ENCODE peak calls at places on chromosomes 6 and 20, in seven cellular contexts. One of them, this sample, is unnamed.

GRCh38 chr6:70298070-70298469 is 4.8 kb downstream of the COL9A1 start:
- DNase-seq in stimulated activated CD4-positive, alpha-beta T cell treated with anti-CD3 and anti-CD28 coated beads, Interleukin-2, amount 100 ng/mL, for 48 hours: no peak
- DNase-seq in lower leg skin: no peak
- DNase-seq in esophagus muscularis mucosa: no peak
- DNase-seq in T-helper 1 cell: no peak
- DNase-seq in nephron progenitor cell: no peak
- DNase-seq in stimulated activated CD8-positive, alpha-beta memory T cell treated with anti-CD3 and anti-CD28 coated beads, Interleukin-2, amount 100 ng/mL, for 48 hours: no peak
- DNase-seq in this sample: no peak

GRCh38 chr6:121305957-121306607 is 28.2 kb downstream of the TBC1D32 start:
- DNase-seq in stimulated activated CD4-positive, alpha-beta T cell treated with anti-CD3 and anti-CD28 coated beads, Interleukin-2, amount 100 ng/mL, for 48 hours: no peak
- DNase-seq in lower leg skin: no peak
- DNase-seq in esophagus muscularis mucosa: no peak
- DNase-seq in T-helper 1 cell: no peak
- DNase-seq in nephron progenitor cell: peak; percentile 7
- DNase-seq in stimulated activated CD8-positive, alpha-beta memory T cell treated with anti-CD3 and anti-CD28 coated beads, Interleukin-2, amount 100 ng/mL, for 48 hours: no peak
- DNase-seq in this sample: no peak

GRCh38 chr6:36986704-36987047 is 680 bp upstream of the MTCH1 start:
- DNase-seq in stimulated activated CD4-positive, alpha-beta T cell treated with anti-CD3 and anti-CD28 coated beads, Interleukin-2, amount 100 ng/mL, for 48 hours: no peak
- DNase-seq in lower leg skin: no peak
- DNase-seq in esophagus muscularis mucosa: no peak
- DNase-seq in T-helper 1 cell: no peak
- DNase-seq in nephron progenitor cell: no peak
- DNase-seq in stimulated activated CD8-positive, alpha-beta memory T cell treated with anti-CD3 and anti-CD28 coated beads, Interleukin-2, amount 100 ng/mL, for 48 hours: no peak
- DNase-seq in this sample: no peak

GRCh38 chr6:143196525-143197225 is 136.0 kb downstream of the AIG1 start:
- DNase-seq in stimulated activated CD4-positive, alpha-beta T cell treated with anti-CD3 and anti-CD28 coated beads, Interleukin-2, amount 100 ng/mL, for 48 hours: no peak
- DNase-seq in lower leg skin: no peak
- DNase-seq in esophagus muscularis mucosa: no peak
- DNase-seq in T-helper 1 cell: no peak
- DNase-seq in nephron progenitor cell: peak; percentile 11
- DNase-seq in stimulated activated CD8-positive, alpha-beta memory T cell treated with anti-CD3 and anti-CD28 coated beads, Interleukin-2, amount 100 ng/mL, for 48 hours: no peak
- DNase-seq in this sample: no peak

GRCh38 chr6:85126448-85127178 is 323.3 kb upstream of the NT5E start:
- DNase-seq in stimulated activated CD4-positive, alpha-beta T cell treated with anti-CD3 and anti-CD28 coated beads, Interleukin-2, amount 100 ng/mL, for 48 hours: no peak
- DNase-seq in lower leg skin: peak; percentile 90
- DNase-seq in esophagus muscularis mucosa: no peak
- DNase-seq in T-helper 1 cell: no peak
- DNase-seq in nephron progenitor cell: peak; percentile 77
- DNase-seq in stimulated activated CD8-positive, alpha-beta memory T cell treated with anti-CD3 and anti-CD28 coated beads, Interleukin-2, amount 100 ng/mL, for 48 hours: peak; percentile 0
- DNase-seq in this sample: no peak

GRCh38 chr6:98945311-98946005 is 2.3 kb downstream of the FBXL4 start:
- DNase-seq in stimulated activated CD4-positive, alpha-beta T cell treated with anti-CD3 and anti-CD28 coated beads, Interleukin-2, amount 100 ng/mL, for 48 hours: no peak
- DNase-seq in lower leg skin: no peak
- DNase-seq in esophagus muscularis mucosa: no peak
- DNase-seq in T-helper 1 cell: no peak
- DNase-seq in nephron progenitor cell: no peak
- DNase-seq in stimulated activated CD8-positive, alpha-beta memory T cell treated with anti-CD3 and anti-CD28 coated beads, Interleukin-2, amount 100 ng/mL, for 48 hours: no peak
- DNase-seq in this sample: no peak

GRCh38 chr6:8588176-8588575 is 152.8 kb upstream of the SLC35B3 start:
- DNase-seq in stimulated activated CD4-positive, alpha-beta T cell treated with anti-CD3 and anti-CD28 coated beads, Interleukin-2, amount 100 ng/mL, for 48 hours: no peak
- DNase-seq in lower leg skin: no peak
- DNase-seq in esophagus muscularis mucosa: no peak
- DNase-seq in T-helper 1 cell: no peak
- DNase-seq in nephron progenitor cell: no peak
- DNase-seq in stimulated activated CD8-positive, alpha-beta memory T cell treated with anti-CD3 and anti-CD28 coated beads, Interleukin-2, amount 100 ng/mL, for 48 hours: no peak
- DNase-seq in this sample: no peak

GRCh38 chr20:10648651-10649050 is 25.1 kb downstream of the JAG1 start:
- DNase-seq in stimulated activated CD4-positive, alpha-beta T cell treated with anti-CD3 and anti-CD28 coated beads, Interleukin-2, amount 100 ng/mL, for 48 hours: no peak
- DNase-seq in lower leg skin: no peak
- DNase-seq in esophagus muscularis mucosa: no peak
- DNase-seq in T-helper 1 cell: no peak
- DNase-seq in nephron progenitor cell: no peak
- DNase-seq in stimulated activated CD8-positive, alpha-beta memory T cell treated with anti-CD3 and anti-CD28 coated beads, Interleukin-2, amount 100 ng/mL, for 48 hours: no peak
- DNase-seq in this sample: no peak

GRCh38 chr6:129120856-129121255 is 237.9 kb downstream of the LAMA2 start:
- DNase-seq in stimulated activated CD4-positive, alpha-beta T cell treated with anti-CD3 and anti-CD28 coated beads, Interleukin-2, amount 100 ng/mL, for 48 hours: no peak
- DNase-seq in lower leg skin: peak; percentile 85
- DNase-seq in esophagus muscularis mucosa: no peak
- DNase-seq in T-helper 1 cell: no peak
- DNase-seq in nephron progenitor cell: no peak
- DNase-seq in stimulated activated CD8-positive, alpha-beta memory T cell treated with anti-CD3 and anti-CD28 coated beads, Interleukin-2, amount 100 ng/mL, for 48 hours: no peak
- DNase-seq in this sample: no peak

GRCh38 chr20:14696937-14697336 is 359.5 kb upstream of the FLRT3 start:
- DNase-seq in stimulated activated CD4-positive, alpha-beta T cell treated with anti-CD3 and anti-CD28 coated beads, Interleukin-2, amount 100 ng/mL, for 48 hours: no peak
- DNase-seq in lower leg skin: no peak
- DNase-seq in esophagus muscularis mucosa: no peak
- DNase-seq in T-helper 1 cell: no peak
- DNase-seq in nephron progenitor cell: no peak
- DNase-seq in stimulated activated CD8-positive, alpha-beta memory T cell treated with anti-CD3 and anti-CD28 coated beads, Interleukin-2, amount 100 ng/mL, for 48 hours: no peak
- DNase-seq in this sample: no peak

GRCh38 chr6:52416629-52417151 is 3.5 kb upstream of the EFHC1 start:
- DNase-seq in stimulated activated CD4-positive, alpha-beta T cell treated with anti-CD3 and anti-CD28 coated beads, Interleukin-2, amount 100 ng/mL, for 48 hours: peak; percentile 39
- DNase-seq in lower leg skin: no peak
- DNase-seq in esophagus muscularis mucosa: no peak
- DNase-seq in T-helper 1 cell: no peak
- DNase-seq in nephron progenitor cell: peak; percentile 39
- DNase-seq in stimulated activated CD8-positive, alpha-beta memory T cell treated with anti-CD3 and anti-CD28 coated beads, Interleukin-2, amount 100 ng/mL, for 48 hours: no peak
- DNase-seq in this sample: no peak